ENCODE peak calls at places on chromosomes 1 and 21, in eight cellular contexts. E is CD4-positive, alpha-beta T cell; X is pancreas; D is AG04450; V is H9; A is stomach; F is GM23248; M is ovary. L is an unnamed sample.

GRCh38 chr1:163076981-163077761 is 8.0 kb downstream of the RGS4 start:
- DNase-seq in D (no peak), X (no peak), A (no peak), M (no peak), V (no peak), E (no peak), F (no peak), L (no peak)

GRCh38 chr1:169081503-169082123 is 24.9 kb upstream of the ATP1B1 start:
- DNase-seq in V (no peak), A (no peak), X (no peak), M (no peak), F (no peak), E (no peak), D (no peak), L (no peak)

GRCh38 chr1:97356309-97356708 is 564.5 kb downstream of the DPYD start:
- DNase-seq in M (no peak), F (no peak), E (no peak), D (no peak), X (no peak), A (no peak), V (no peak), L (no peak)

GRCh38 chr1:226657788-226658537 is 81.1 kb downstream of the ITPKB start:
- DNase-seq in X (peak), E (no peak), A (peak), F (no peak), D (no peak), V (no peak), M (no peak), L (no peak)

GRCh38 chr1:77271851-77272250 is 10.0 kb upstream of the AK5 start:
- DNase-seq in F (peak), V (no peak), D (no peak), E (no peak), A (no peak), M (no peak), X (no peak), L (peak)

GRCh38 chr1:59743324-59744108 is 71.2 kb upstream of the HOOK1 start:
- DNase-seq in V (no peak), D (no peak), A (no peak), M (no peak), F (no peak), E (no peak), X (no peak), L (no peak)

GRCh38 chr1:26701266-26701994 is 5.6 kb downstream of the ARID1A start:
- DNase-seq in V (no peak), E (no peak), F (no peak), X (no peak), D (no peak), M (no peak), A (no peak), L (peak)

GRCh38 chr1:118249641-118250040 is 64.6 kb upstream of the SPAG17 start:
- DNase-seq in X (no peak), F (no peak), V (no peak), E (no peak), M (no peak), D (no peak), A (no peak), L (no peak)

GRCh38 chr1:117339866-117340357 is 27.3 kb upstream of the MAN1A2 start:
- DNase-seq in V (no peak), E (no peak), F (peak), D (peak), X (peak), M (no peak), A (no peak), L (no peak)

GRCh38 chr21:41361786-41362604 is at the start of gene MX2:
- DNase-seq in X (no peak), E (peak), F (peak), D (peak), V (no peak), A (peak), M (peak), L (peak)

GRCh38 chr1:206809504-206810084 is 37.3 kb upstream of the IL10 start:
- DNase-seq in A (peak), M (no peak), V (no peak), D (no peak), F (peak), X (peak), E (peak), L (peak)

GRCh38 chr1:109197163-109198042 is 16.3 kb upstream of the SARS1 start:
- DNase-seq in X (peak), E (no peak), V (peak), F (peak), A (no peak), M (no peak), D (peak), L (peak)

GRCh38 chr21:45876381-45877159 is 105.0 kb upstream of the COL6A1 start:
- DNase-seq in M (no peak), F (no peak), D (no peak), X (no peak), E (no peak), A (no peak), V (no peak), L (no peak)

GRCh38 chr1:69123486-69123885 is 444.2 kb upstream of the LRRC7 start:
- DNase-seq in X (no peak), E (no peak), D (no peak), V (no peak), A (no peak), M (no peak), F (no peak), L (no peak)

GRCh38 chr21:28769683-28770082 is 223.0 kb downstream of the LTN1 start:
- DNase-seq in D (no peak), A (no peak), X (no peak), V (no peak), E (no peak), F (peak), M (no peak), L (no peak)

GRCh38 chr1:154955039-154955717 is 721 bp downstream of the PBXIP1 start:
- DNase-seq in E (peak), V (peak), M (peak), X (peak), A (peak), D (no peak), F (peak), L (peak)

GRCh38 chr1:202623075-202623474 is 87.2 kb downstream of the SYT2 start:
- DNase-seq in E (no peak), D (no peak), F (peak), A (no peak), M (peak), V (no peak), X (no peak), L (peak)

GRCh38 chr1:205481279-205481617 is 23.2 kb upstream of the CDK18 start:
- DNase-seq in F (no peak), A (no peak), V (no peak), M (no peak), D (no peak), X (no peak), E (no peak), L (no peak)

GRCh38 chr1:233621923-233622322 is 8.0 kb downstream of the KCNK1 start:
- DNase-seq in D (no peak), F (no peak), V (no peak), E (no peak), M (no peak), X (no peak), A (no peak), L (no peak)

GRCh38 chr1:235313931-235314678 is 13.9 kb downstream of the ARID4B start:
- DNase-seq in X (no peak), V (no peak), A (no peak), D (no peak), M (no peak), F (peak), E (no peak), L (no peak)

GRCh38 chr1:226619031-226619430 is 70.5 kb downstream of the STUM start:
- DNase-seq in D (no peak), V (no peak), F (no peak), E (no peak), M (peak), A (no peak), X (no peak), L (peak)

GRCh38 chr1:198054510-198054909 is 102.3 kb upstream of the NEK7 start:
- DNase-seq in X (no peak), F (no peak), M (no peak), V (no peak), D (no peak), E (no peak), A (no peak), L (no peak)

GRCh38 chr1:43071241-43071640 is 100.8 kb downstream of the EBNA1BP2 start:
- DNase-seq in M (no peak), A (no peak), F (no peak), X (no peak), E (no peak), V (no peak), D (no peak), L (no peak)

GRCh38 chr1:204520834-204521709 is 4.9 kb downstream of the MDM4 start:
- DNase-seq in D (peak), V (no peak), M (no peak), E (peak), X (no peak), F (peak), A (no peak), L (peak)

GRCh38 chr21:28135646-28136045 is 857.0 kb downstream of the LTN1 start:
- DNase-seq in A (no peak), D (no peak), F (peak), E (no peak), M (no peak), V (no peak), X (no peak), L (no peak)

GRCh38 chr21:31340499-31340898 is 3.6 kb downstream of the TIAM1 start:
- DNase-seq in M (no peak), F (no peak), V (no peak), X (no peak), D (no peak), E (no peak), A (no peak), L (no peak)

GRCh38 chr1:201363455-201363854 is 14.0 kb downstream of the TNNT2 start:
- DNase-seq in E (no peak), X (no peak), A (no peak), M (no peak), V (no peak), D (no peak), F (no peak), L (peak)

DNA sequence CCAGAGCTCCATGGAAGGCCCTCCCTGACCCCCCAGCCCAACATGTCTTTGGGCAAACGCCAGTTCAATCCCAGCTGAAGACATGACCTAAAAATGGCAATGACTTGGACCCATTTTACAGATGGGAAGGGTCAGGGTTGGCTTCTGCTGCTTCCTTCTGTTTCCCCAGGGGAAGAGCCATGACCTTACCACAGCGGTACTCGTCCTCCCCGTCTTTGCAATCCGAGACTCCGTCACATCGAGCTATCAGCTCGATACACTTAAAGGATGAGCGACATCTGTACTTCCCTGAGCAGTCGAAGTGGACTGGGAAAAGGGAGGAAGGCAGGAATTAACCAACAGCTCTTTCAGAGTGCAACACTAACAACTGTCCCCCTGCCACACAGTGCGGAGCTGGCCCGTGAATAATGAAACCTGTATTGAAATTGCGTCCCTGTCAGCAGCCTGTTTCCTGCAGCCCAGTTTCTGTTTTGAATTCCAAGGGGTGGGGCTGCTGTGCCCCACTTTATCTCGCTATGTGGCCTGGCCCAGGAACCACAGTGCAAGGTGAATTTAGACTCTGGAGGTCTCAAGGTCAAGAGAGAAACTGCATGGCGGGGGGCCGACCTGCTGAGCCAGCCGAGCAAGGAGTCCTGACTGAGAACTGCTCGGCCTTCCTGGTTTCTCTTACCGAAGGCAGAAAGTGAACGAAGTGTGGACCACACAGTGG is 7.0 kb downstream of the TMPRSS3 start:
- DNase-seq in X (peak), D (no peak), E (no peak), A (peak), V (no peak), M (no peak), F (no peak), L (no peak)
- H3K27ac ChIP-seq in X (peak), D (no peak), E (no peak), A (peak), V (no peak), M (no peak), F (no peak), L (no peak)

GRCh38 chr1:183022202-183023145 is 746 bp upstream of the LAMC1 start:
- DNase-seq in M (peak), F (peak), A (peak), E (no peak), D (peak), X (peak), V (peak), L (peak)
- H3K27ac ChIP-seq in M (peak), F (peak), A (peak), E (no peak), D (peak), X (peak), V (peak), L (peak)

DNA sequence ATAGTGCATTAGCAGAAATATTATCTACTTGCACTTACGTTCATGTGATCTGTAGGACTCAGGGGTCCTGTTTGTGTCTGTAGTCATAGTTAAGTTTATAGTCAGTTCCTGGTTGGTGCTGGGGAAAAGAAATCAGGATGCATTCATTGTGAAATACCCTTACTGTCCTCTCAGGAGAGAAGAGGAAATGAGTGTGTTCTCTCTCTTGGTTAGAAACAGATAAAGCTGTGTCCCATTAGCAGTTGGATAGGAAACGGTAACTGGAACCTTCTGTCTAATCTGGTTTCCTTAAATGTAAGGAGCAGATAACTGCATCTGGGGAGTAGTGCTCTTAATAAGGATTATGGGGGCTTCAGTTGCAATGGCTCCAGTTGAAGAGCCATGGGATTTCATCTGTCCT is 8.9 kb downstream of the SDCCAG8 start:
- DNase-seq in M (no peak), D (no peak), E (no peak), F (peak), V (no peak), X (no peak), A (no peak), L (peak)
- H3K27ac ChIP-seq in M (no peak), D (peak), E (no peak), F (peak), V (no peak), X (no peak), A (no peak), L (peak)

DNA sequence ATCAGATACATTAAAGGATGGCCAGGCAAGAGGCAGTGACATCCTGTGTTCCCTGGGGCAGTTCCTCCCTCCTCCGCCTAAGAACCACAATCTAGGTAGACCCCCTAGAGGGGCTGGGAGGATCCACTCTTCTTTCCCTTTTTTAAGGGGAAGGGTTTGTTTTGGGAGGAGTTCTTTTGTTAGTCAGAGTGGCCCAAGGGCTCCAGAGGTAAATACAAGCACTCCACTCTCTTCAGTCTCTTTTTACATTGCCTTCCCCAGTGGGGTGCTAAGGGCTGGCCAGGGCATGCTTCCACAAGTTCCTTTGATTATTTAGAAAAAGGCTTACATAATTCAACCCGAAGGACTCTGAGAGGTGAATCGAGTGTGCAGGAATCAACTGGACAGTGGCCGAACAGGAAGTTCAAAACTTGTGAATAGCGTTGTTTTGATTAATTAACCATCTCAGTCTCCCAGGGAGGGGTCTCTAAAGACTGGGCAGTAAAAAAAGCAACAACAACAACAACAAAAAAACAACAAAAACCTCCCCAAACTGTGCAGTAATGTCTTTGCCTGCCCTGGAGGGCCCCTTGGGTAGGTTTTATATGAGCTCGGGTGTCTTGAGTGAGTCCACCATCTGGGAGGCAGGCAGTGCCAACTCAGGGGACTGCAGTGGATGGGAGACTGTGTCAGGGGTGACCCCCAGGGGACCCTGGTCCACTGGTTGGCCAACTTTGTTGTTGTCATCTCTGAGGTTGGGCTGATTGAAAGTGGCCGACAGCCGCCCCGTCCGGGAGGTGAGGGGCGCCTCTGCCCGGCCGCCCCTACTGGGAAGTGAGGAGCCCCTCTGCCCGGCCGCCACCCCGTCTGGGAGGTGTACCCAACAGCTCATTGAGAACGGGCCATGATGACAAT is 33.2 kb upstream of the ENO1 start:
- DNase-seq in A (no peak), F (no peak), X (no peak), V (peak), E (no peak), M (no peak), D (no peak), L (peak)
- H3K27ac ChIP-seq in A (no peak), F (no peak), X (no peak), V (no peak), E (no peak), M (no peak), D (peak), L (no peak)

L was measured in osteoblast.